ENCODE peak calls at places on chromosomes 7 and 10, in four cellular contexts. C is H9, L is H1, R is neuronal stem cell. P is an unnamed sample.

GRCh38 chr7:12584940-12585339 is 14.4 kb downstream of the SCIN start:
- DNase-seq in C (no peak), L (no peak), R (no peak), P (no peak)

GRCh38 chr10:86775056-86775858 is 18.8 kb downstream of the BMPR1A start:
- DNase-seq in C (no peak), L (no peak), R (no peak), P (no peak)

GRCh38 chr7:129644634-129645230 is 33.2 kb downstream of the NRF1 start:
- DNase-seq in C (no peak), L (no peak), R (no peak), P (peak)

GRCh38 chr10:78046711-78047269 is 13.1 kb downstream of the RPS24 start:
- DNase-seq in C (no peak), L (no peak), R (no peak), P (no peak)

GRCh38 chr7:132899833-132900232 is 182.1 kb downstream of the CHCHD3 start:
- DNase-seq in C (no peak), L (no peak), R (no peak), P (no peak)

GRCh38 chr7:104848386-104848990 is 165.5 kb upstream of the KMT2E start:
- DNase-seq in C (peak), L (peak), R (peak), P (peak)

GRCh38 chr7:142855756-142856564 is 1.1 kb downstream of the EPHB6 start:
- DNase-seq in C (no peak), L (no peak), R (no peak), P (no peak)

GRCh38 chr10:3948843-3949242 is 163.8 kb upstream of the KLF6 start:
- DNase-seq in C (no peak), L (no peak), R (no peak), P (no peak)

GRCh38 chr7:146242661-146243060 is 126.1 kb downstream of the CNTNAP2 start:
- DNase-seq in C (no peak), L (no peak), R (no peak), P (no peak)

GRCh38 chr7:157268540-157268939 is 68.3 kb upstream of the DNAJB6 start:
- DNase-seq in C (no peak), L (no peak), R (no peak), P (no peak)

GRCh38 chr7:34096135-34096775 is 190.9 kb downstream of the BMPER start:
- DNase-seq in C (no peak), L (no peak), R (no peak), P (no peak)

GRCh38 chr7:76089865-76090495 is 42.1 kb downstream of the MDH2 start:
- DNase-seq in C (no peak), L (no peak), R (no peak), P (peak)

GRCh38 chr7:100890640-100891521 is 1.4 kb upstream of the UFSP1 start:
- DNase-seq in C (peak), L (peak), R (no peak), P (peak)

GRCh38 chr10:91247360-91248111 is 27.1 kb downstream of the PCGF5 start:
- DNase-seq in C (no peak), L (no peak), R (no peak), P (no peak)

DNA sequence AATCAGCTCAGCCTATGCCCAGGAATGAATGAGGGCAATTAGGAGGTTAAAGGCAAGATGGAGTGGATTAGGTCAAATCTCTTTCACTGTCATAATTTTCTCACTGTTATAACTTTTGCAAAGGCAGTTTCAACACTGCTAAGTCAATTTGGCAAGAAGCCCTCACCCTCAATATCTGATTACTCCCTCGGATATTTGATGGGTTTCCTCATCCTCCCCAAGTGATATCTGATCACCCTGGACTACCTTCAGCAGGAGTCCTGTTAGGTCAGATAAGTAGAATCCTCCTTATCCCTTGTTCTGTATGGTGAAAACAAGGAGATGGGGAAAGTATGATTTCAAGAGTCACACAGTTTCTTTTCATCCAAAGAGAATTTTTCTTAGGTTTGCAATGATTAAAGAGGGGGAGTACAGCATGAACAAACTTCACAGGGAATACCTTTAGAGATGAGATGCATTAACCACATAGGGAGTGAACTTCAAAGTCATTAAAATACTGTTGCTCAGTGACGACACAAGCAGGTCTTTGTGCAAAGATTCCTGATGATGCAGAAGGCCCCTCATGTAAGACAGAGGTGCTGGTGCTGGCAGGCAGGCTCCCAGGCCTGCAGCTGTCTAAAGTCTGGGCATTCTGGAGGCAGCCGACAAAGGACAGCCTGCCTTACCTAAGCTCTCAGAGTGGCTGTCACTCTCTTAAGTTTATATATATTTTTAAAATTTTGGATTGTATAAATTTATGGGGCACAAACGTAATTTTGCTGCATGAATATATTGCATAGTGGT is 75.4 kb upstream of the POM121L12 start:
- DNase-seq in C (no peak), L (no peak), R (no peak), P (peak)
- H3K27ac ChIP-seq in C (no peak), L (no peak), R (no peak), P (peak)

GRCh38 chr7:127819975-127820778 is 168.2 kb downstream of the SND1 start:
- DNase-seq in C (no peak), L (no peak), R (no peak), P (no peak)
- H3K14ac ChIP-seq in C (no peak), L (no peak), R (no peak), P (peak)

GRCh38 chr10:36111676-36112075 is 469.6 kb upstream of the FZD8 start:
- DNase-seq in C (no peak), L (no peak), R (no peak), P (no peak)
- H2BK12ac ChIP-seq in C (no peak), L (no peak), R (no peak), P (no peak)

DNA sequence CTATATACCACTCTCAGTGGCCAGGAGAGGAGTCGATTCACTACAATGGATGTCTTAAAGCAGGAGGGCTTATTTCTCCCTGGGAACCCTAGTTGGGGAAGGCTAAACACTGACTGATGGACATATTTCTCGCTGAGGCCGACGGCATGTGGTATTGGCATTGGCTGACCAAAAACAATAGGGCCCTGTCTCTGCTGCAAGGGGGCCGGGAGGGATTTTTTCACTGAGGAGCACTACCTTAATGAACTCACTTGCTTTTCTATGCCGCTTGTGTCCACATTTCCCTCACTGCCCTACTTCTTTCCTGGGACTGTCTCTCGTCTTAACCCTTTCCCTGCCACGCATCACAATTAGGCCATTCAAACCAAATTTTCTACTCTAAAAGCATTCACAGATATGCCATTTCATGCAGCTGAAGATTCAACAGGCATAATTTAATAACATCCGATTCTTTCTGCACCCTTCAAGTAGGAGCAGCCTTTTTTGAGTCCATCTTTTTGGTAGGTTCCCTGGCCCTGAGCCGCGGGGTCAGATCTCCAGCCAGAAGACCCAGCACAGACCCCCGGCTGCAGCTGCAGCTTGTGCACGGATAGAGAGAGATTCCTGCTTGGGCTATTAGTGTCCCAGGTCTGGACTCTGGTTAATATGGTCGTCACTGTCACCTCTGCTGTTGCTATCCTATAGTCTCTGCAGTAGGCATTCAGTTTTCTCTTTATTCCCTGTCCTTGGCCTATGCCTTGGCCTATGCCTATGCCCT is 118.7 kb downstream of the HIPK2 start:
- DNase-seq in C (no peak), L (no peak), R (no peak), P (no peak)
- H3K27ac ChIP-seq in C (no peak), L (no peak), R (no peak), P (no peak)

P was measured in trophoblast cell.